ENCODE peak calls at places on chromosome 15, in seven cellular contexts. B, C, W, Z, X, K and I are unnamed samples.

GRCh38 chr15:43516185-43516584 is 1.2 kb upstream of the MAP1A start:
- DNase-seq in B (no peak), C (no peak), W (peak; percentile 88), Z (no peak), X (no peak), K (peak; percentile 87), I (no peak)

GRCh38 chr15:31803388-31803884 is 226.9 kb upstream of the CHRNA7 start:
- DNase-seq in B (no peak), C (no peak), W (no peak), Z (no peak), X (no peak), K (no peak), I (no peak)

GRCh38 chr15:71800835-71801745 is 9.3 kb upstream of the NR2E3 start:
- DNase-seq in B (no peak), C (no peak), W (no peak), Z (no peak), X (no peak), K (no peak), I (no peak)

GRCh38 chr15:68335655-68336054 is 58.1 kb downstream of the FEM1B start:
- DNase-seq in B (no peak), C (no peak), W (peak; percentile 76), Z (no peak), X (no peak), K (no peak), I (no peak)

GRCh38 chr15:88454867-88455810 is 12.0 kb downstream of the MRPL46 start:
- DNase-seq in B (peak; percentile 85), C (no peak), W (peak; percentile 76), Z (peak; percentile 71), X (no peak), K (no peak), I (peak; percentile 79)

GRCh38 chr15:34754674-34755418 is at the start of gene GJD2:
- DNase-seq in B (peak; percentile 54), C (no peak), W (peak; percentile 46), Z (no peak), X (no peak), K (no peak), I (no peak)

GRCh38 chr15:92924216-92924615 is 24.1 kb downstream of the CHD2 start:
- DNase-seq in B (no peak), C (no peak), W (no peak), Z (no peak), X (no peak), K (no peak), I (no peak)

GRCh38 chr15:29376580-29376979 is 107.0 kb upstream of the NSMCE3 start:
- DNase-seq in B (no peak), C (no peak), W (no peak), Z (no peak), X (no peak), K (no peak), I (no peak)

GRCh38 chr15:67997996-67998395 is 56.1 kb upstream of the PIAS1 start:
- DNase-seq in B (no peak), C (no peak), W (no peak), Z (no peak), X (no peak), K (no peak), I (no peak)

GRCh38 chr15:52652984-52653383 is 26.2 kb downstream of the ATOSA start:
- DNase-seq in B (no peak), C (no peak), W (no peak), Z (no peak), X (no peak), K (no peak), I (peak; percentile 32)

GRCh38 chr15:70643783-70644125 is 119.6 kb downstream of the UACA start:
- DNase-seq in B (no peak), C (no peak), W (no peak), Z (no peak), X (no peak), K (no peak), I (no peak)

GRCh38 chr15:39934415-39935044 is 615 bp downstream of the EIF2AK4 start:
- DNase-seq in B (no peak), C (no peak), W (no peak), Z (no peak), X (no peak), K (no peak), I (no peak)

GRCh38 chr15:71485094-71485693 is 325.2 kb upstream of the NR2E3 start:
- DNase-seq in B (no peak), C (no peak), W (no peak), Z (no peak), X (no peak), K (no peak), I (no peak)

GRCh38 chr15:57862761-57863160 is 156.2 kb downstream of the POLR2M start:
- DNase-seq in B (no peak), C (no peak), W (no peak), Z (no peak), X (no peak), K (no peak), I (no peak)

GRCh38 chr15:92810418-92811138 is 89.5 kb upstream of the CHD2 start:
- DNase-seq in B (no peak), C (no peak), W (peak; percentile 93), Z (peak; percentile 82), X (no peak), K (peak; percentile 78), I (peak; percentile 87)

GRCh38 chr15:73240864-73241499 is 127.8 kb downstream of the HCN4 start:
- DNase-seq in B (peak; percentile 64), C (peak; percentile 60), W (peak; percentile 67), Z (peak; percentile 58), X (peak; percentile 35), K (peak; percentile 85), I (no peak)

GRCh38 chr15:101114610-101115009 is 137.2 kb downstream of the CHSY1 start:
- DNase-seq in B (peak; percentile 26), C (no peak), W (no peak), Z (no peak), X (no peak), K (no peak), I (no peak)

GRCh38 chr15:62770752-62771151 is 271.8 kb upstream of the TPM1 start:
- DNase-seq in B (no peak), C (no peak), W (no peak), Z (no peak), X (no peak), K (no peak), I (no peak)

GRCh38 chr15:58898150-58898680 is 35.3 kb downstream of the SLTM start:
- DNase-seq in B (no peak), C (no peak), W (no peak), Z (no peak), X (no peak), K (no peak), I (no peak)

GRCh38 chr15:39579487-39580116 is 1.3 kb upstream of the THBS1 start:
- DNase-seq in B (peak; percentile 90), C (no peak), W (peak; percentile 83), Z (peak; percentile 54), X (no peak), K (peak; percentile 90), I (peak; percentile 70)

GRCh38 chr15:52100807-52101206 is 11.8 kb downstream of the BCL2L10 start:
- DNase-seq in B (no peak), C (no peak), W (peak; percentile 90), Z (peak; percentile 56), X (no peak), K (peak; percentile 88), I (peak; percentile 83)

GRCh38 chr15:85542895-85543331 is 162.5 kb downstream of the AKAP13 start:
- DNase-seq in B (no peak), C (no peak), W (no peak), Z (no peak), X (no peak), K (no peak), I (no peak)

GRCh38 chr15:75945953-75946352 is 42.3 kb downstream of the FBXO22 start:
- DNase-seq in B (no peak), C (no peak), W (no peak), Z (no peak), X (no peak), K (no peak), I (no peak)

GRCh38 chr15:25088261-25088790 is 133.5 kb downstream of the SNRPN start:
- DNase-seq in B (peak; percentile 9), C (no peak), W (no peak), Z (no peak), X (no peak), K (peak; percentile 38), I (no peak)

GRCh38 chr15:25089577-25089976 is 134.8 kb downstream of the SNRPN start:
- DNase-seq in B (peak; percentile 5), C (no peak), W (no peak), Z (no peak), X (no peak), K (peak; percentile 28), I (no peak)

GRCh38 chr15:25090073-25090733 is 135.4 kb downstream of the SNRPN start:
- DNase-seq in B (peak; percentile 11), C (no peak), W (no peak), Z (no peak), X (no peak), K (peak; percentile 47), I (no peak)

GRCh38 chr15:25091421-25092158 is 136.8 kb downstream of the SNRPN start:
- DNase-seq in B (peak; percentile 8), C (no peak), W (no peak), Z (no peak), X (no peak), K (peak; percentile 36), I (no peak)

GRCh38 chr15:25087137-25087536 is 132.3 kb downstream of the SNRPN start:
- DNase-seq in B (peak; percentile 15), C (no peak), W (no peak), Z (no peak), X (no peak), K (no peak), I (no peak)
- H3K9me3 ChIP-seq in B (peaks cover 65% of the 10 kb centered on the region), C (peaks cover 55% of the 10 kb centered on the region), W (peaks cover 45% of the 10 kb centered on the region), Z (no peaks in the 10 kb centered on the region), X (peaks cover 96% of the 10 kb centered on the region), K (peaks cover 94% of the 10 kb centered on the region), I (peaks cover 99% of the 10 kb centered on the region)

GRCh38 chr15:99574502-99574901 is 8.7 kb downstream of the MEF2A start:
- DNase-seq in B (no peak), C (no peak), W (no peak), Z (no peak), X (no peak), K (no peak), I (no peak)
- H3K9me3 ChIP-seq in B (no peaks in the 10 kb centered on the region), C (no peaks in the 10 kb centered on the region), W (no peaks in the 10 kb centered on the region), Z (no peaks in the 10 kb centered on the region), X (no peaks in the 10 kb centered on the region), K (no peaks in the 10 kb centered on the region), I (no peaks in the 10 kb centered on the region)

GRCh38 chr15:25061808-25062550 is 107.2 kb downstream of the SNRPN start:
- DNase-seq in B (no peak), C (no peak), W (no peak), Z (no peak), X (no peak), K (no peak), I (no peak)
- H3K9me3 ChIP-seq in B (peaks cover 99% of the 10 kb centered on the region), C (peaks cover 98% of the 10 kb centered on the region), W (peaks cover 97% of the 10 kb centered on the region), Z (no peaks in the 10 kb centered on the region), X (peaks cover 100% of the 10 kb centered on the region), K (peaks cover 100% of the 10 kb centered on the region), I (peaks cover 100% of the 10 kb centered on the region)

GRCh38 chr15:95394186-95395067 is 936.1 kb upstream of the NR2F2 start:
- DNase-seq in B (no peak), C (no peak), W (no peak), Z (no peak), X (no peak), K (no peak), I (no peak)
- H3K9me3 ChIP-seq in B (no peaks in the 10 kb centered on the region), C (no peaks in the 10 kb centered on the region), W (no peaks in the 10 kb centered on the region), Z (no peaks in the 10 kb centered on the region), X (no peaks in the 10 kb centered on the region), K (no peaks in the 10 kb centered on the region), I (peaks cover 12% of the 10 kb centered on the region)

GRCh38 chr15:22232675-22233074 is 152.3 kb downstream of the OR4M2 start:
- DNase-seq in B (no peak), C (no peak), W (no peak), Z (no peak), X (no peak), K (no peak), I (no peak)
- H3K9me3 ChIP-seq in B (peaks cover 93% of the 10 kb centered on the region), C (no peaks in the 10 kb centered on the region), W (no peaks in the 10 kb centered on the region), Z (no peaks in the 10 kb centered on the region), X (no peaks in the 10 kb centered on the region), K (no peaks in the 10 kb centered on the region), I (peaks cover 76% of the 10 kb centered on the region)